ENCODE peak calls at places on chromosomes 7 and 10, in nine cellular contexts. V is OCI-LY7, T is H1, P is A549, L is colonic mucosa, D is WERI-Rb-1, A is tibial artery, O is adrenal gland, C is AG04450. K is an unnamed sample. For H3K9me3, the result is how much of the 10 kb centered on the place peaks cover.

GRCh38 chr10:90222372-90222771 is 521.0 kb downstream of the KIF20B start:
- DNase-seq in P (no peak), D (no peak), O (no peak), C (peak), T (no peak), A (no peak), L (no peak), V (no peak), K (no peak)

GRCh38 chr7:69245646-69246045 is 352.6 kb upstream of the AUTS2 start:
- DNase-seq in O (no peak), T (no peak), P (no peak), D (no peak), L (no peak), V (no peak), C (no peak), A (no peak), K (no peak)

GRCh38 chr10:91672021-91672608 is 39.2 kb upstream of the PPP1R3C start:
- DNase-seq in D (peak), A (no peak), P (no peak), L (no peak), V (no peak), T (no peak), C (peak), O (no peak), K (no peak)

GRCh38 chr10:67224553-67224952 is 298.7 kb downstream of the LRRTM3 start:
- DNase-seq in P (no peak), O (no peak), A (no peak), D (no peak), V (no peak), C (no peak), T (no peak), L (no peak), K (no peak)

GRCh38 chr7:69467826-69468225 is 130.4 kb upstream of the AUTS2 start:
- DNase-seq in A (no peak), V (no peak), O (no peak), L (no peak), P (peak), T (no peak), D (no peak), C (no peak), K (no peak)

GRCh38 chr7:134470864-134471263 is 12.0 kb upstream of the AKR1B1 start:
- DNase-seq in A (no peak), C (no peak), T (no peak), V (no peak), L (no peak), D (no peak), P (peak), O (no peak), K (no peak)

GRCh38 chr10:14383266-14383665 is 52.5 kb upstream of the FRMD4A start:
- DNase-seq in D (no peak), O (no peak), A (no peak), C (no peak), P (no peak), T (no peak), L (no peak), V (no peak), K (no peak)

GRCh38 chr7:149799397-149800168 is 26.2 kb upstream of the ZNF467 start:
- DNase-seq in O (no peak), D (peak), T (peak), V (peak), C (no peak), P (peak), A (no peak), L (peak), K (no peak)

GRCh38 chr7:156612930-156613329 is 27.6 kb upstream of the RNF32 start:
- DNase-seq in C (no peak), O (no peak), T (no peak), L (no peak), V (no peak), A (no peak), P (no peak), D (no peak), K (no peak)

GRCh38 chr7:42236266-42237161 is 495 bp downstream of the GLI3 start:
- DNase-seq in V (no peak), D (peak), T (peak), O (peak), L (peak), A (peak), P (peak), C (no peak), K (peak)

GRCh38 chr7:11192506-11192905 is 218.8 kb downstream of the PHF14 start:
- DNase-seq in L (no peak), O (no peak), A (no peak), V (no peak), C (no peak), P (no peak), D (no peak), T (no peak), K (no peak)

GRCh38 chr7:146115665-146116451 is 743 bp upstream of the CNTNAP2 start:
- DNase-seq in T (peak), L (peak), O (peak), P (no peak), V (peak), D (peak), A (no peak), C (no peak), K (peak)

GRCh38 chr10:1567742-1568495 is 169.4 kb downstream of the ADARB2 start:
- DNase-seq in L (no peak), A (no peak), V (no peak), T (no peak), O (no peak), P (no peak), C (no peak), D (no peak), K (peak)

GRCh38 chr7:43669286-43670081 is 59.8 kb downstream of the COA1 start:
- DNase-seq in T (peak), O (no peak), C (no peak), D (no peak), A (no peak), L (no peak), V (no peak), P (peak), K (no peak)

GRCh38 chr7:121882731-121883130 is 9.8 kb downstream of the PTPRZ1 start:
- DNase-seq in T (no peak), O (no peak), A (no peak), C (no peak), V (no peak), D (no peak), L (no peak), P (no peak), K (no peak)

GRCh38 chr7:98202367-98203195 is 8.7 kb upstream of the BHLHA15 start:
- DNase-seq in D (no peak), P (no peak), T (no peak), V (peak), L (no peak), C (no peak), O (no peak), A (no peak), K (peak)

GRCh38 chr7:36781011-36781738 is 56.9 kb upstream of the AOAH start:
- DNase-seq in D (no peak), O (no peak), L (no peak), T (no peak), C (no peak), V (no peak), A (no peak), P (no peak), K (no peak)

GRCh38 chr7:128136215-128136597 is 104.9 kb upstream of the LEP start:
- DNase-seq in P (no peak), D (peak), A (no peak), T (peak), O (no peak), L (no peak), V (peak), C (no peak), K (no peak)

GRCh38 chr10:111837089-111837488 is 346.5 kb downstream of the GPAM start:
- DNase-seq in D (no peak), O (no peak), V (no peak), A (no peak), C (no peak), L (no peak), P (no peak), T (no peak), K (no peak)

GRCh38 chr10:49107111-49107889 is 8.0 kb downstream of the VSTM4 start:
- DNase-seq in A (no peak), T (no peak), L (no peak), C (no peak), D (no peak), V (no peak), O (no peak), P (no peak), K (no peak)

GRCh38 chr10:4894335-4894734 is 68.3 kb downstream of the AKR1E2 start:
- DNase-seq in L (no peak), P (no peak), A (no peak), T (no peak), O (no peak), C (no peak), V (no peak), D (no peak), K (no peak)

GRCh38 chr10:124525751-124526600 is 64.4 kb downstream of the LHPP start:
- DNase-seq in P (no peak), L (no peak), V (no peak), C (no peak), O (no peak), D (no peak), A (no peak), T (no peak), K (no peak)

GRCh38 chr7:37031571-37032257 is 307.4 kb upstream of the AOAH start:
- DNase-seq in A (peak), O (peak), L (peak), D (no peak), T (no peak), P (peak), V (no peak), C (peak), K (peak)

GRCh38 chr10:28480566-28480965 is 52.4 kb upstream of the WAC start:
- DNase-seq in L (no peak), P (no peak), A (no peak), D (no peak), V (no peak), C (no peak), T (no peak), O (no peak), K (no peak)

GRCh38 chr7:97771576-97771975 is 39.7 kb downstream of the TAC1 start:
- DNase-seq in A (no peak), O (no peak), D (no peak), P (no peak), L (peak), T (no peak), V (no peak), C (no peak), K (no peak)

GRCh38 chr10:61903184-61903990 is 1.9 kb downstream of the ARID5B start:
- DNase-seq in D (peak), A (peak), P (peak), O (peak), V (peak), C (no peak), T (peak), L (peak), K (peak)

GRCh38 chr7:43847496-43847895 is 21.8 kb downstream of the MRPS24 start:
- DNase-seq in T (no peak), O (no peak), L (no peak), D (no peak), C (no peak), A (no peak), V (no peak), P (no peak), K (no peak)

GRCh38 chr7:40455485-40455884 is 320.7 kb downstream of the SUGCT start:
- DNase-seq in C (no peak), O (no peak), A (no peak), T (no peak), P (no peak), L (no peak), D (no peak), V (no peak), K (no peak)

GRCh38 chr7:115177832-115178231 is 255.9 kb downstream of the MDFIC start:
- DNase-seq in O (no peak), T (no peak), C (no peak), A (no peak), L (no peak), P (no peak), D (no peak), V (no peak), K (no peak)

DNA sequence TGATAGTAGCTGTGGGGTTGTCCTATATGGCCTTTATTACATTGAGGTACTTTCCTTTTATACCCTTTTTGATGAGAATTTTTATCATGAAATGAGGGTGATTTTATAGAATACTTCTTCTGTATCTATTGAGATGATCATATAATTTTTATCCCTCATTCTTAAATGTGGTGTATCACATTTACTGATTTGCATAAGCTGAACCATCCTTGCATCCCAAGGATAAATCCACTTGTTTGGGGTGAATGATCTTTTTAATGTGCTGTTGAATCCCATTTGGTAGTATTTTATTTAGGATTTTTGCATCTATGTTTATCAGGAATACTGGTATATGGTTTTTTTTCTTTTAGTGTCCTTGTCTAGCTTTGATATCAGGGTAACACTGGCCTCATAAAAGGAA is 84.5 kb upstream of the IL6 start:
- DNase-seq in C (no peak), T (no peak), O (no peak), D (no peak), A (no peak), P (no peak), L (no peak), V (no peak), K (no peak)
- H3K9me3 ChIP-seq in C (under half), T (under half), O (under half), D (under half), A (under half), P (half or more), L (under half), V (under half), K (under half)

GRCh38 chr10:133559216-133559615 is 6.2 kb downstream of the SYCE1 start:
- DNase-seq in V (no peak), A (no peak), L (no peak), P (no peak), C (no peak), O (no peak), D (peak), T (no peak), K (no peak)
- H3K9me3 ChIP-seq in V (under half), A (under half), L (under half), P (under half), C (under half), O (under half), D (under half), T (half or more), K (under half)

GRCh38 chr10:37930423-37930822 is 46.0 kb downstream of the ZNF25 start:
- DNase-seq in A (no peak), V (no peak), P (no peak), O (no peak), C (no peak), D (no peak), T (no peak), L (no peak), K (no peak)
- H3K9me3 ChIP-seq in A (under half), V (under half), P (under half), O (under half), C (under half), D (under half), T (half or more), L (under half), K (under half)

GRCh38 chr10:21826725-21827124 is 176.8 kb downstream of the DNAJC1 start:
- DNase-seq in O (no peak), D (no peak), P (no peak), V (no peak), T (no peak), L (no peak), A (no peak), C (no peak), K (no peak)

GRCh38 chr10:21832751-21833150 is 170.8 kb downstream of the DNAJC1 start:
- DNase-seq in V (no peak), T (no peak), L (no peak), A (no peak), C (no peak), P (no peak), D (no peak), O (no peak), K (no peak)

GRCh38 chr10:21827308-21827707 is 176.2 kb downstream of the DNAJC1 start:
- DNase-seq in V (no peak), O (no peak), D (no peak), C (no peak), L (no peak), A (no peak), P (no peak), T (no peak), K (no peak)

GRCh38 chr10:21830037-21830436 is 173.5 kb downstream of the DNAJC1 start:
- DNase-seq in V (no peak), L (no peak), C (no peak), D (no peak), O (no peak), P (no peak), T (no peak), A (no peak), K (no peak)

GRCh38 chr10:21831986-21832735 is 171.4 kb downstream of the DNAJC1 start:
- DNase-seq in C (no peak), O (no peak), A (no peak), P (no peak), T (no peak), D (no peak), L (no peak), V (no peak), K (no peak)
- H3K9me3 ChIP-seq in C (under half), O (under half), A (half or more), P (under half), T (under half), D (under half), L (under half), V (under half), K (under half)

GRCh38 chr7:80224416-80224815 is 89.8 kb downstream of the GNAI1 start:
- DNase-seq in O (no peak), D (no peak), T (no peak), P (no peak), C (no peak), V (no peak), L (no peak), A (no peak), K (no peak)
- H3K9me3 ChIP-seq in O (under half), D (under half), T (under half), P (under half), C (under half), V (under half), L (under half), A (under half), K (under half)

DNA sequence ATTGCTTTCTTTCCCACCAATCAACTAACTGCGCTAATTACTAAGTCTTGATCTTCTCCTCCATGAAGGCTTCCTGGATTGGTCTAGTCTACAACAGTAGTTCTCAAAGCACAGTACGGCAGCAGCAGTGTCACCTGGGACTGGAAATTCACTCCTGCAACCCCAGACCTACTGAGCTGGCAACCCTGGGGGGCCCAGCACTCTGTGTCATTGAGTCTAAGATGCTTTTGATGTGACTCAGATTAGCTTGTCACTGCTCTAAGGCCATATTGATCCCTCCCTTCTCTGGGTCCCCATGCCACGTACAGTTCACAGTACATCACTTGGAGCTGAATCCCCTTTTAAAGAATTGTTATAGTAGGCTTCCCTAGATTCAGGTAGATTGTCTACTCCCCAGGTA is 65.7 kb upstream of the KMT2C start:
- DNase-seq in D (no peak), P (no peak), L (no peak), C (no peak), T (no peak), A (no peak), O (no peak), V (no peak), K (no peak)
- H3K9me3 ChIP-seq in D (under half), P (under half), L (under half), C (under half), T (under half), A (under half), O (under half), V (under half), K (under half)

GRCh38 chr7:158517571-158517970 is 70.1 kb downstream of the PTPRN2 start:
- DNase-seq in V (no peak), P (no peak), A (no peak), T (no peak), D (no peak), O (no peak), L (no peak), C (no peak), K (no peak)
- H3K9me3 ChIP-seq in V (under half), P (under half), A (under half), T (under half), D (under half), O (under half), L (under half), C (half or more), K (under half)

DNA sequence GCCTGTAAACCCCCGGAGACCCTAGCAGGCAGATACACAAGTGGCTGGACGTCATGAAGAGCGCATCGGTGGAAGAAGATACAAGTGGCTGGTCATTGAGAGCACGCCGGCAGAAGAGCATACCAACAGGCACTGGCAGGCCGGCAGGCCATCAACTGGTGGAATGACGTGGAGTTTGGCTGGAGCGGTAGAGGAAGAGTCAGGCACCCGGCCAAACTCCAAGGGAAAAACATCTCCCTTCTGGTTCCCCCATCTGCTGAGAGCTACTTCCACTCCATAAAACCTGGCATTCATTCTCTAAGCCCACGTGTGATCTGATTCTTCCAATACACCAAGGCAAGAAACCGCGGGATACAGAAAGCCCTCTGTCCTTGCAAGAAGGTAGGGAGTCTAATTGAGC is 113.4 kb upstream of the NPSR1 start:
- DNase-seq in T (no peak), P (no peak), V (no peak), O (no peak), A (no peak), C (no peak), L (no peak), D (no peak), K (no peak)
- H3K9me3 ChIP-seq in T (under half), P (under half), V (under half), O (under half), A (under half), C (under half), L (under half), D (under half), K (under half)